ENCODE peak calls at places on chromosomes 13 and 19, in four cellular contexts. A is psoas muscle, S is AG04449, R is tibial nerve. L is an unnamed sample.

GRCh38 chr13:93361703-93362102 is 135.1 kb downstream of the GPC6 start:
- DNase-seq in A (no peak), S (no peak), R (no peak), L (no peak)

GRCh38 chr19:54517483-54517882 is 14.9 kb downstream of the LAIR2 start:
- DNase-seq in A (no peak), S (no peak), R (no peak), L (peak)

GRCh38 chr19:39679056-39679790 is 23.5 kb downstream of the LGALS16 start:
- DNase-seq in A (peak), S (no peak), R (no peak), L (peak)

GRCh38 chr19:36128392-36128736 is 11.5 kb upstream of the CAPNS1 start:
- DNase-seq in A (no peak), S (no peak), R (no peak), L (peak)

GRCh38 chr13:74026753-74027152 is 107.5 kb downstream of the KLF12 start:
- DNase-seq in A (no peak), S (no peak), R (no peak), L (peak)

GRCh38 chr13:23468811-23469210 is 35.3 kb upstream of the SACS start:
- DNase-seq in A (no peak), S (no peak), R (no peak), L (no peak)

GRCh38 chr19:35963514-35963913 is 27.3 kb downstream of the LRFN3 start:
- DNase-seq in A (no peak), S (no peak), R (no peak), L (peak)

GRCh38 chr13:103935117-103935516 is 868.9 kb upstream of the SLC10A2 start:
- DNase-seq in A (no peak), S (no peak), R (no peak), L (no peak)

GRCh38 chr13:66581691-66582090 is 648.4 kb downstream of the PCDH9 start:
- DNase-seq in A (no peak), S (no peak), R (no peak), L (no peak)

GRCh38 chr19:37817180-37817911 is 38.0 kb upstream of the ZNF573 start:
- DNase-seq in A (peak), S (no peak), R (peak), L (no peak)

GRCh38 chr13:103100795-103101194 is 34.6 kb upstream of the SLC10A2 start:
- DNase-seq in A (no peak), S (no peak), R (no peak), L (no peak)

DNA sequence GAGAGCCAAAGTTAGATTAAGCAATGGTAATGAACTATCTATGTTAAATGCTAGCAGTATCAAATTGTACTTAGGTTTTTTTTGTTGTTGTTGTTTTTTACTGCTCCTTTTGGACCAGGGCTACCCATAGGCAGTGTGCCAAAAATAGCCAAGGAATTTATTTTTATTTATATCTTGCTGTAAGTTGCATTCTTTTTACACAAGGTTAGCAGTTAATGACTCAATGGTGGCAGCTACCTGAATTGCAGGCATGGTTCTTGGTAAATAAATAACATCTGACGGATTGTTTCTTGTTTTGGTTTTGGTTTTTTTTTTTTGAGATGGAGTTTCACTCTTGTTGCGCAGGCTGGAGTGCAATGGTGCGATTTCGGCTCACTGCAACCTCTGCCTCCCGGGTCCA is 194.8 kb upstream of the TSC22D1 start:
- DNase-seq in A (no peak), S (no peak), R (no peak), L (no peak)
- TF ChIP-seq CTCF in A (no peak), S (no peak), R (no peak), L (no peak)

GRCh38 chr13:30552567-30552966 is 65.2 kb upstream of the USPL1 start:
- DNase-seq in A (no peak), S (no peak), R (no peak), L (no peak)

GRCh38 chr13:30545320-30545719 is 72.4 kb upstream of the USPL1 start:
- DNase-seq in A (no peak), S (no peak), R (no peak), L (no peak)

DNA sequence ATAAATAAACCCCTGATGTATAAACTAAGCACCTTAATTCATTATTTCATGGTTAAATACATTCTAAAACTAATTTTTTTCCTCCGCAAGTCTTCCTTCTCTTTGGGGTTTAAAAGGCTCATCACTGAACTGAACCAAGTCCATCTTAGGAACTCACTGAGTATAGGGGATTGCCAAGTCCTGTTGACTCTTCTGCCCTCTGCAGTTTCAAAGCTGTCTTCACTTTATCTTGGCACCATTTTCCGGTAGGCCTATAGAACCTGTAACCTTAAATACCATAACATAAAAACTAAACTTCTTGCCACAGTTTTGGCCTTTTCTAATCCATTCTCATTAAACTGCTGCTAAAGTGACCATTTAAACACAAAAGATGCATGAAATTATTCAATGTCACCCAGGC is 66.5 kb upstream of the USPL1 start:
- DNase-seq in A (no peak), S (no peak), R (no peak), L (peak)
- TF ChIP-seq CTCF in A (peak), S (peak), R (no peak), L (peak)

DNA sequence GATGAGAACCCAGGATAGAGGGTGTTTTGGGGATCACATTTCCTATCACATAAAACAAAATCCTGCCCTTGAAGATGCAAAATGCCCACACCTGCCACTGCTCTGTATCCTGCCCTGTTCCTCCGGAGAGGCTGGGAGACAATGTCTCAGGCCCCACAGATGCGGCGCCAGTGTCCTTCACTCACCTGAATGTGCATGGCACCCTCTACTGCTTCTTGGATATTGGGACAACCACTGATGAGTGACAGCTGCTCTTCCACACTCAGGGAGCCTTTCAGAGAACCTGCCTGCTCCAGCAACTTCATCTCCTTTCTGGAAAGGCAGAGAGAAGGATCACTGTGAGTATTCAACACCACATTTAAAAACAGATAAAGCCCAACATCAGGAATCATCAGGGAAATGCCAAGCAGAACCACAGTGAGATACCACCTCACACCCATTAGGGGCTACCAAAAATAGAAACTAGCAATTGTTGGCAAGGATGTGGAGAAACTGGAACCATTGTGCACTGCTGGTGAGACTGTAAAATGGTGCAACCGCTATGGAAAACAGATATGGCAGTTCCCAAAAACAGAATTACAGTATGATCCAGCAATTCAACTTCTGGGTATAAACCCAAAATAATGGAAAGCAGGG is 36.4 kb downstream of the CRYL1 start:
- DNase-seq in A (no peak), S (no peak), R (no peak), L (no peak)
- TF ChIP-seq CTCF in A (peak), S (no peak), R (peak), L (no peak)

GRCh38 chr13:47033216-47033615 is 136.4 kb upstream of the HTR2A start:
- DNase-seq in A (no peak), S (no peak), R (no peak), L (peak)

GRCh38 chr13:47044842-47045241 is 148.0 kb upstream of the HTR2A start:
- DNase-seq in A (no peak), S (no peak), R (no peak), L (no peak)

GRCh38 chr13:47038196-47038595 is 141.3 kb upstream of the HTR2A start:
- DNase-seq in A (no peak), S (no peak), R (no peak), L (no peak)

GRCh38 chr13:47036291-47037008 is 139.6 kb upstream of the HTR2A start:
- DNase-seq in A (no peak), S (no peak), R (no peak), L (peak)

GRCh38 chr13:47039106-47039505 is 142.3 kb upstream of the HTR2A start:
- DNase-seq in A (no peak), S (peak), R (no peak), L (no peak)
- TF ChIP-seq CTCF in A (no peak), S (no peak), R (no peak), L (no peak)

GRCh38 chr19:44499962-44500949 is at the start of gene ZNF180:
- DNase-seq in A (peak), S (peak), R (peak), L (peak)
- TF ChIP-seq CTCF in A (peak), S (peak), R (peak), L (peak)

GRCh38 chr19:2478324-2478755 is 2.4 kb downstream of the GADD45B start:
- DNase-seq in A (peak), S (no peak), R (peak), L (peak)
- TF ChIP-seq CTCF in A (no peak), S (peak), R (peak), L (peak)

GRCh38 chr19:45468159-45468651 is 409 bp downstream of the FOSB start:
- DNase-seq in A (peak), S (no peak), R (no peak), L (peak)

GRCh38 chr19:45464861-45465427 is 2.9 kb upstream of the FOSB start:
- DNase-seq in A (no peak), S (no peak), R (no peak), L (no peak)

GRCh38 chr19:45468803-45469131 is 971 bp downstream of the FOSB start:
- DNase-seq in A (no peak), S (no peak), R (no peak), L (no peak)

GRCh38 chr19:45467456-45468158 is at the start of gene FOSB:
- DNase-seq in A (peak), S (no peak), R (peak), L (peak)

DNA sequence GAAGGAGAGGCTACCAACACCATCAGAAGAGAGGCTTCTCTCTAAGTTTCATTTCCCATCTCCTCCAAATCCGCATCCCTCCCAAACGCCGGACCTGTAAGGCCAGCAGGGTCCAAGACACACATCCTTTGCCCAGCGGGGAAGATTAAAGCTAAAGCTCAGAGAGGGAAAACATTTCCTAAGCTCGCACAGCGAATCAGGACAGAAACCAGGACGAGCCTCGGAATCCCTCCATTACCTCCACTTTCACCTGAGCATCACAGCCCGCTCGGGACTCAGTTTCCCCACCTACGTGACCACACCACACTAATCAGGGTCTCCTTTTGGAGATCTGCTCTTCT is 711 bp upstream of the FOSB start:
- DNase-seq in A (no peak), S (no peak), R (no peak), L (no peak)
- TF ChIP-seq CTCF in A (no peak), S (no peak), R (no peak), L (no peak)

DNA sequence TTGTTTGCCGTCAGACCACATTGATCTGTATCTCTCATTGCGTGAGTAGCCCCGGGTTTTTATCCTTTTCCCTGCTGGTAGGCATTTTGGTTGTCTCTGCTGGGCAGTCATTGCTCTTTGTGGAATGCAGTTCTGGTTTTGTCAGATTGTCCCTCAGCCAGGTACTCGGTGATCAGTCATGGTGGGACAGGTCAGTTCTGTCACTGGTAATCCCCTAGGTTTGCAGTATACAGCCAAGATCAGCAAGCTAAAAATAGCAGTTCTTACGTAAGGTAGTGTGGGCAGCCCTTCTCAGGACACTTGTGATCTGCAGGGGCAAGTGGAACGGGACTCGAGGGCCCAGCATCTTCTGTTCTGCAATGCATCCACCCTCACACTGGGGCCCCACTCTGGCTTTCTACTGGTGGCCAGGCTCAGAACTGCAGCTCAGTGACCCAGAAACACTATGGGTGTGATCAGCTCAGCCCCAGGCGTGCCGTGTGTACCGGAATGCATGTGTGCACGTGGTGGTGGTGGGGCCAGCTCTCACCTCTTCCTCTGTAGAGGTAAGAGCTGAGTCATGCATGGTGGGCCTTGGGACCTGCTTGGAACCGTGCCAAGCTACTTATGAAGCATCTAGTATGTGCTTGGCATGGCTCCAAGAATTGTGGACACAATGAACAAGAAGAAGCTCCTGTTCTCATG is 6.3 kb downstream of the PLEKHF1 start:
- DNase-seq in A (peak), S (no peak), R (no peak), L (peak)
- TF ChIP-seq CTCF in A (peak), S (no peak), R (peak), L (peak)

GRCh38 chr13:91072511-91072910 is 275.0 kb upstream of the MIR17HG start:
- DNase-seq in A (no peak), S (no peak), R (no peak), L (no peak)

GRCh38 chr13:91079190-91079589 is 268.3 kb upstream of the MIR17HG start:
- DNase-seq in A (no peak), S (no peak), R (no peak), L (no peak)

DNA sequence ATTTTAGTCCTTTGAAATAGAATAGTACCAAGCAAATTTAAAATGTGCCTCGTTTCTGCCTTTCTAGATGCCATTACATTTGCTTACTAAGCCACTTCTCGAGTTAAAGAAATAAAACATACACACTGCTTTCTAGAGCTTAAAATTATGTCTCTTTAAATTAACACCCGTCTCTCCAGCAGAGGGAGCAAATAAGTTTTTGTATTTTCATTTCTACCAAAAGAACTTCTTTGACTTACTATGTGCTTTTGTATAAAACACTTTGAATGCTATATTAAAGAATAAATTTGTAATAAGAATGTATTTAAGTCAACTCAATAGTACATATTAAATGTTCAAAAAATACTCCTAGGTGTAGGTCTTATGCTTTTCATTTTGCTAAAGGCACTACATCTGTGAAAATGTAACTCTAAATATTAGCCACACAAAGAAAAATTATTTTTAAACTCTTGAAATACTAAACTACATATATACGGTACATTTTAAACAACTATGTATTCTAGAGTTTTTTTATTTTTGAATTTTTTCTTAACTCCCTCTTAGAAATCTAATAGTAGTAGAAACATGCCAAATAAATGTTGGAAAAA is 269.3 kb upstream of the MIR17HG start:
- DNase-seq in A (no peak), S (no peak), R (no peak), L (no peak)
- TF ChIP-seq CTCF in A (peak), S (no peak), R (no peak), L (peak)

L was measured in GM12865.